ENCODE peak calls at places on chromosomes 13 and 19, in six cellular contexts. One of them, this sample, is unnamed.

GRCh38 chr13:25276748-25277147 is 10.5 kb downstream of the MTMR6 start:
- DNase-seq in cardiac fibroblast: no peak
- DNase-seq in stimulated activated naive CD4-positive, alpha-beta T cell treated with Interleukin-2 at 50 U/mL for 16 hours: no peak
- DNase-seq in NCI-H748 treated with DMSO at 0.1 percent for 48 hours: no peak
- DNase-seq in HEK293T: no peak
- DNase-seq in HCEC 1CT: peak; percentile 53
- DNase-seq in this sample: peak; percentile 23

GRCh38 chr19:7928334-7928706 is 2.4 kb upstream of the CTXN1 start:
- DNase-seq in cardiac fibroblast: no peak
- DNase-seq in stimulated activated naive CD4-positive, alpha-beta T cell treated with Interleukin-2 at 50 U/mL for 16 hours: no peak
- DNase-seq in NCI-H748 treated with DMSO at 0.1 percent for 48 hours: no peak
- DNase-seq in HEK293T: no peak
- DNase-seq in HCEC 1CT: no peak
- DNase-seq in this sample: no peak

GRCh38 chr19:42254083-42254849 is 662 bp downstream of the ERF start:
- DNase-seq in cardiac fibroblast: peak; percentile 58
- DNase-seq in stimulated activated naive CD4-positive, alpha-beta T cell treated with Interleukin-2 at 50 U/mL for 16 hours: peak; percentile 78
- DNase-seq in NCI-H748 treated with DMSO at 0.1 percent for 48 hours: no peak
- DNase-seq in HEK293T: peak; percentile 51
- DNase-seq in HCEC 1CT: peak; percentile 50
- DNase-seq in this sample: peak; percentile 70

GRCh38 chr19:16470541-16470910 is 1.2 kb downstream of the EPS15L1 start:
- DNase-seq in cardiac fibroblast: peak; percentile 13
- DNase-seq in stimulated activated naive CD4-positive, alpha-beta T cell treated with Interleukin-2 at 50 U/mL for 16 hours: no peak
- DNase-seq in NCI-H748 treated with DMSO at 0.1 percent for 48 hours: no peak
- DNase-seq in HEK293T: no peak
- DNase-seq in HCEC 1CT: no peak
- DNase-seq in this sample: no peak

GRCh38 chr19:5743640-5744039 is 23.2 kb downstream of the CATSPERD start:
- DNase-seq in cardiac fibroblast: no peak
- DNase-seq in stimulated activated naive CD4-positive, alpha-beta T cell treated with Interleukin-2 at 50 U/mL for 16 hours: no peak
- DNase-seq in NCI-H748 treated with DMSO at 0.1 percent for 48 hours: no peak
- DNase-seq in HEK293T: no peak
- DNase-seq in HCEC 1CT: no peak
- DNase-seq in this sample: no peak

GRCh38 chr19:55339225-55340143 is at the start of gene KMT5C:
- DNase-seq in cardiac fibroblast: peak; percentile 100
- DNase-seq in stimulated activated naive CD4-positive, alpha-beta T cell treated with Interleukin-2 at 50 U/mL for 16 hours: peak; percentile 100
- DNase-seq in NCI-H748 treated with DMSO at 0.1 percent for 48 hours: peak; percentile 100
- DNase-seq in HEK293T: peak; percentile 98
- DNase-seq in HCEC 1CT: peak; percentile 100
- DNase-seq in this sample: peak; percentile 100

GRCh38 chr19:9996541-9996940 is 13.8 kb downstream of the COL5A3 start:
- DNase-seq in cardiac fibroblast: no peak
- DNase-seq in stimulated activated naive CD4-positive, alpha-beta T cell treated with Interleukin-2 at 50 U/mL for 16 hours: no peak
- DNase-seq in NCI-H748 treated with DMSO at 0.1 percent for 48 hours: no peak
- DNase-seq in HEK293T: no peak
- DNase-seq in HCEC 1CT: no peak
- DNase-seq in this sample: no peak

GRCh38 chr13:51945149-51945548 is 66.1 kb downstream of the ATP7B start:
- DNase-seq in cardiac fibroblast: no peak
- DNase-seq in stimulated activated naive CD4-positive, alpha-beta T cell treated with Interleukin-2 at 50 U/mL for 16 hours: no peak
- DNase-seq in NCI-H748 treated with DMSO at 0.1 percent for 48 hours: no peak
- DNase-seq in HEK293T: no peak
- DNase-seq in HCEC 1CT: no peak
- DNase-seq in this sample: no peak

GRCh38 chr13:86760620-86761019 is 910.6 kb upstream of the SLITRK5 start:
- DNase-seq in cardiac fibroblast: no peak
- DNase-seq in stimulated activated naive CD4-positive, alpha-beta T cell treated with Interleukin-2 at 50 U/mL for 16 hours: no peak
- DNase-seq in NCI-H748 treated with DMSO at 0.1 percent for 48 hours: no peak
- DNase-seq in HEK293T: no peak
- DNase-seq in HCEC 1CT: no peak
- DNase-seq in this sample: no peak

GRCh38 chr13:79447141-79447540 is 33.8 kb upstream of the NDFIP2 start:
- DNase-seq in cardiac fibroblast: no peak
- DNase-seq in stimulated activated naive CD4-positive, alpha-beta T cell treated with Interleukin-2 at 50 U/mL for 16 hours: no peak
- DNase-seq in NCI-H748 treated with DMSO at 0.1 percent for 48 hours: no peak
- DNase-seq in HEK293T: no peak
- DNase-seq in HCEC 1CT: no peak
- DNase-seq in this sample: no peak

GRCh38 chr13:28047784-28048388 is 52.5 kb downstream of the FLT3 start:
- DNase-seq in cardiac fibroblast: no peak
- DNase-seq in stimulated activated naive CD4-positive, alpha-beta T cell treated with Interleukin-2 at 50 U/mL for 16 hours: no peak
- DNase-seq in NCI-H748 treated with DMSO at 0.1 percent for 48 hours: no peak
- DNase-seq in HEK293T: no peak
- DNase-seq in HCEC 1CT: peak; percentile 58
- DNase-seq in this sample: no peak

GRCh38 chr19:42942187-42942789 is 5.3 kb upstream of the PSG7 start:
- DNase-seq in cardiac fibroblast: peak; percentile 18
- DNase-seq in stimulated activated naive CD4-positive, alpha-beta T cell treated with Interleukin-2 at 50 U/mL for 16 hours: no peak
- DNase-seq in NCI-H748 treated with DMSO at 0.1 percent for 48 hours: no peak
- DNase-seq in HEK293T: no peak
- DNase-seq in HCEC 1CT: peak; percentile 22
- DNase-seq in this sample: no peak

GRCh38 chr19:35295792-35296462 is 4.0 kb downstream of the MAG start:
- DNase-seq in cardiac fibroblast: no peak
- DNase-seq in stimulated activated naive CD4-positive, alpha-beta T cell treated with Interleukin-2 at 50 U/mL for 16 hours: no peak
- DNase-seq in NCI-H748 treated with DMSO at 0.1 percent for 48 hours: no peak
- DNase-seq in HEK293T: no peak
- DNase-seq in HCEC 1CT: no peak
- DNase-seq in this sample: peak; percentile 8